ENCODE peak calls at places on chromosomes 2 and 18, in six cellular contexts. I, G, F, B, D and U are unnamed samples.

GRCh38 chr18:76982038-76982437 is 150.5 kb downstream of the MBP start:
- DNase-seq in I (no peak), G (no peak), F (no peak), B (no peak), D (no peak), U (no peak)

GRCh38 chr2:101002562-101003277 is 631 bp downstream of the RPL31 start:
- DNase-seq in I (no peak), G (no peak), F (peak; percentile 22), B (peak; percentile 43), D (no peak), U (no peak)

GRCh38 chr2:160271166-160272086 is 71.4 kb upstream of the ITGB6 start:
- DNase-seq in I (no peak), G (no peak), F (no peak), B (no peak), D (peak; percentile 50), U (no peak)

GRCh38 chr2:100949377-100949776 is 52.7 kb upstream of the RPL31 start:
- DNase-seq in I (no peak), G (no peak), F (no peak), B (no peak), D (no peak), U (no peak)

GRCh38 chr18:29191263-29191662 is 1014.3 kb upstream of the CDH2 start:
- DNase-seq in I (peak; percentile 2), G (no peak), F (no peak), B (no peak), D (peak; percentile 56), U (no peak)

GRCh38 chr18:67525328-67526110 is 9.0 kb upstream of the DSEL start:
- DNase-seq in I (peak; percentile 14), G (peak; percentile 55), F (no peak), B (no peak), D (peak; percentile 61), U (no peak)

GRCh38 chr2:30221531-30221930 is 9.8 kb upstream of the LBH start:
- DNase-seq in I (no peak), G (no peak), F (no peak), B (no peak), D (no peak), U (no peak)

GRCh38 chr2:47653909-47654789 is 128.8 kb upstream of the MSH6 start:
- DNase-seq in I (no peak), G (no peak), F (peak; percentile 48), B (peak; percentile 69), D (peak; percentile 70), U (no peak)

GRCh38 chr2:224958873-224959272 is 83.4 kb downstream of the DOCK10 start:
- DNase-seq in I (no peak), G (no peak), F (no peak), B (no peak), D (no peak), U (no peak)

GRCh38 chr2:40439473-40439872 is 12.4 kb downstream of the SLC8A1 start:
- DNase-seq in I (no peak), G (no peak), F (no peak), B (no peak), D (no peak), U (no peak)

GRCh38 chr2:178395941-178396585 is 54.9 kb downstream of the PRKRA start:
- DNase-seq in I (no peak), G (no peak), F (no peak), B (no peak), D (no peak), U (no peak)

GRCh38 chr2:203949228-203949627 is 12.7 kb downstream of the ICOS start:
- DNase-seq in I (no peak), G (no peak), F (no peak), B (no peak), D (no peak), U (no peak)

GRCh38 chr2:127528487-127528886 is 2.2 kb upstream of the IWS1 start:
- DNase-seq in I (no peak), G (no peak), F (no peak), B (no peak), D (peak; percentile 27), U (no peak)

GRCh38 chr2:127526142-127526939 is at the start of gene IWS1:
- DNase-seq in I (peak; percentile 89), G (peak; percentile 89), F (peak; percentile 93), B (peak; percentile 94), D (peak; percentile 99), U (peak; percentile 96)

GRCh38 chr2:127530245-127531132 is 4.2 kb upstream of the IWS1 start:
- DNase-seq in I (no peak), G (no peak), F (no peak), B (no peak), D (peak; percentile 15), U (no peak)

GRCh38 chr2:127525692-127526141 is 572 bp downstream of the IWS1 start:
- DNase-seq in I (peak; percentile 14), G (no peak), F (no peak), B (peak; percentile 47), D (peak; percentile 57), U (peak; percentile 63)

DNA sequence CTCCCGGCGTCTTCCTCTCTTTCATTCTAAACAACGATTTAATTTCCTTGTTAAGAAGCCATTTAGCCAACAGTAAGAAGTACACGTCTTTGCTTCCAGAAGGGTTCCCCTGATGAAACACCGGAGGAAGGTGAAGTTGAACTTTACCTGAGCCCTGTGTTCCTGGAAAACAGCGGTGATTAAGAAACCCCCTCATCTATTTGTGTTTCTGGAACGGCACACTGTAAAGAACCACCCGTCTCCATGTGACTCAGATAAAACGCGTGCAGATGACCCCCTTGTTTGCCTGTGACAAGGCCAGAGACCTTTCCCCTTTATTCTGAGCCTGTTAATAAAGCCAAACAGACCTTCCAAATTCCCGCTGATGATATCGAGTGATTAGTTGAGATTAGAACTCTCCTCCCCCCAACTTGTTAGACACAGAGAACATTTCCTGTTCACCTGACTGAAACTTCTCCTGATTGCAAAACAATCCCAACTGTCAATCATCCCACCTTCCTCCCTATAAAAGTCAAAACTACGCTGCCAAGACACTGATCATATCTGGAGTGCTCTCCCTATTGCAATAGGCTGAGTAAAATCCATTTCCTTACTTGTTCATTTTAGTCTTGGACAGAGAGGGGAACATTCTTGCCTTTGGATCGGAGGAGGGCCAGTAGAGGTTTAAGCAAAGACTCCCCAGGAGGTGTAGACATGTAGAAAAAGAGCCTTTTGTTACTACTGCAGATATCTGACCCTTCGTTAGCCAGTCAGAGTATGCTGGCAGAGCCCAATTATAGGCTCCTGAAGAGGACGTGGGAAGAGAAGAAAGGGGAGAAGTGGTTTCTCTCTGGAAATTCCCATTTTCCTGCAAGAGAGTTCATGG is 883 bp upstream of the IWS1 start:
- DNase-seq in I (peak; percentile 26), G (peak; percentile 22), F (no peak), B (peak; percentile 44), D (peak; percentile 24), U (no peak)
- TF ChIP-seq REST in I (no peak), G (no peak), F (no peak), B (no peak), D (no peak), U (no peak)

DNA sequence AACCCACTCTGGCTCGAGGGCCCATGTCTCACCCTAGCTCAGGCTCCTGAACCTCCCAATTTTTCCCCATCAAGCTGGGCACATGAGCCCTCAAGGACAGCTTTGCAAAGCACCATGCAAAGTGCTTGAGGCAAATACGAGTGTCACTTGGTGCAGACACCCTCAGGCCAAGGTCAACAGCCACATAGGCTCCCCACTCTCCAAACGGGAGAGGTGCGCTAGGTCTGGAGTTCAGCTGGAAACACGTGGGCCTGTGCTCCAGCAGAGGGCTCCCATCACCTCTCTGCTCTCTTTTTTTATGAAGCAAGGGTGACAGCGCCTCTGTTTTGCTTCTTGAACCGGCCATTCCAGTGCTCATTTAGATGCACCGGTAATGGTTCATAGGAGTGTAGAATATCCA is 11.9 kb upstream of the ARHGAP25 start:
- DNase-seq in I (no peak), G (no peak), F (peak; percentile 28), B (no peak), D (peak; percentile 64), U (no peak)
- TF ChIP-seq CTCF in I (peak; percentile 7), G (peak; percentile 24), F (peak; percentile 52), B (peak; percentile 12), D (peak; percentile 47), U (no peak)

DNA sequence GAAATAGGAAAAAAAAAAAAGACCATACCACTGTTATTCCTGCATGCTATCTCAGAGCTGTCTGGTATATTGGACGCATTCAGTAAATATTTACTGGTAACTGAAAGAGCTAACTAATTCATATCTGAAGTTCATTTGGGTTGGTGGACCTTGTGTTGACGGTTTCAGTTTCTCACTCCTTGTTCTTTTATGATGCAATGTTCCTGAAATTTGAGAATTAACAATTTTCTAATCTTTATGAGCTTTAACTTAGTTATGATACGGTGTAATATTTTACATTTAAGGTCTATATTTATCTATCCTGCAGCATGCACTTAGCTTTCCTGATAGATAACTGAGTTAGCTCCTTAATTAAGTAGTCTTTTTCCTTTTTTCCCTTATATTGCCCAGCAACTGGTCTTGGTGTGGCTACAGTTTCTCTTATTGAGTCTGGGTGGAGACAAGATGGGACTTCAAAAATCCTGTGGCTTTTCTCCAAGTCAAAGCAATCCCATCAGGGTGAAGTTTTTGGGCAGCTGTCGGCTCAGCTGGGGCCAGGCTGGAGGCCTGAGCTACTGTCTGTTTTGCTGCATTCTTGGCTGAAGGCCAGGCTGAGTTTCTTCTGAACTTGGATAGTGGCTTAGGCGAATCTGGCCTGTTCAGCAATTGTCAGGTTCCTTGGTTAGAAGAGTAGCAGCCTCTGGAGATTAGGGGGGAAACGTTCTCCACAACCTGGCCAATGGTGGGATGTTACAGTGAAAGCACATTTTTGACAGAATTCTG is 78.4 kb upstream of the MEX3C start:
- DNase-seq in I (no peak), G (no peak), F (no peak), B (no peak), D (no peak), U (no peak)
- TF ChIP-seq REST in I (no peak), G (no peak), F (no peak), B (no peak), D (no peak), U (no peak)

GRCh38 chr2:190180313-190181065 is 118.0 kb upstream of the MSTN start:
- DNase-seq in I (peak; percentile 57), G (no peak), F (peak; percentile 83), B (peak; percentile 88), D (peak; percentile 86), U (peak; percentile 18)
- TF ChIP-seq CTCF in I (peak; percentile 65), G (peak; percentile 82), F (peak; percentile 77), B (peak; percentile 45), D (peak; percentile 56), U (no peak)

GRCh38 chr2:108124733-108125132 is 115.0 kb upstream of the SULT1C3 start:
- DNase-seq in I (no peak), G (no peak), F (no peak), B (no peak), D (no peak), U (no peak)
- TF ChIP-seq REST in I (no peak), G (no peak), F (no peak), B (no peak), D (no peak), U (no peak)

GRCh38 chr18:35267161-35267651 is 22.8 kb downstream of the ZSCAN30 start:
- DNase-seq in I (no peak), G (no peak), F (no peak), B (peak; percentile 92), D (peak; percentile 89), U (no peak)
- TF ChIP-seq CTCF in I (no peak), G (no peak), F (no peak), B (no peak), D (no peak), U (no peak)

GRCh38 chr2:14475994-14476393 is 156.5 kb upstream of the LRATD1 start:
- DNase-seq in I (no peak), G (no peak), F (no peak), B (no peak), D (no peak), U (no peak)
- TF ChIP-seq REST in I (no peak), G (no peak), F (no peak), B (no peak), D (no peak), U (no peak)